ENCODE peak calls at places on chromosomes 5 and 9, in nine cellular contexts. T is CD4-positive, alpha-beta T cell; V is substantia nigra; U is ascending aorta; J is CD8-positive, alpha-beta T cell; D is uterus; I is left ventricle myocardium inferior; A is astrocyte; M is A549. W is an unnamed sample.

GRCh38 chr9:2740616-2741015 is 23.3 kb downstream of the KCNV2 start:
- DNase-seq in A (peak; percentile 30), I (no peak), V (no peak), U (no peak), J (no peak), M (no peak), D (no peak), T (no peak), W (no peak)

GRCh38 chr9:99825158-99826046 is 3.7 kb downstream of the NR4A3 start:
- DNase-seq in V (no peak), A (no peak), I (no peak), U (no peak), T (no peak), M (no peak), J (no peak), D (no peak), W (no peak)

GRCh38 chr5:122937914-122938313 is 92.5 kb downstream of the SNX24 start:
- DNase-seq in V (peak; percentile 48), A (no peak), M (no peak), U (no peak), I (peak; percentile 64), J (no peak), D (no peak), T (no peak), W (peak; percentile 68)

GRCh38 chr9:16312962-16313546 is 557.4 kb downstream of the BNC2 start:
- DNase-seq in U (no peak), D (no peak), J (no peak), M (no peak), I (no peak), T (no peak), A (no peak), V (no peak), W (no peak)

GRCh38 chr5:93307557-93307956 is 273.5 kb downstream of the NR2F1-AS1 start:
- DNase-seq in M (no peak), T (no peak), V (no peak), U (no peak), J (no peak), D (no peak), I (no peak), A (peak; percentile 77), W (no peak)

GRCh38 chr9:40914772-40915659 is 213.5 kb downstream of the FOXD4L6 start:
- DNase-seq in J (no peak), D (no peak), V (no peak), U (no peak), T (no peak), A (no peak), I (no peak), M (no peak), W (no peak)

GRCh38 chr5:65927497-65928340 is 1.3 kb downstream of the ERBIN start:
- DNase-seq in D (no peak), M (peak; percentile 52), I (no peak), A (peak; percentile 60), V (peak; percentile 10), U (no peak), J (no peak), T (no peak), W (no peak)

GRCh38 chr9:86043999-86044398 is 55.4 kb downstream of the GOLM1 start:
- DNase-seq in I (no peak), D (no peak), J (no peak), A (no peak), U (no peak), V (no peak), T (no peak), M (no peak), W (no peak)

GRCh38 chr9:5269249-5269715 is 35.2 kb downstream of the RLN2 start:
- DNase-seq in U (no peak), M (no peak), A (peak; percentile 87), V (no peak), I (no peak), T (no peak), J (no peak), D (no peak), W (no peak)

GRCh38 chr5:68456756-68457217 is 241.2 kb downstream of the PIK3R1 start:
- DNase-seq in J (no peak), T (no peak), A (peak; percentile 59), M (peak; percentile 17), V (no peak), U (no peak), D (no peak), I (no peak), W (no peak)

GRCh38 chr5:31581498-31582099 is 49.5 kb downstream of the C5orf22 start:
- DNase-seq in M (no peak), I (no peak), D (no peak), T (no peak), A (peak; percentile 26), U (no peak), J (no peak), V (no peak), W (no peak)

GRCh38 chr9:124908098-124908497 is 32.8 kb downstream of the GOLGA1 start:
- DNase-seq in M (no peak), I (no peak), J (no peak), U (no peak), D (no peak), A (no peak), T (no peak), V (no peak), W (no peak)

GRCh38 chr9:124914753-124915405 is 26.0 kb downstream of the GOLGA1 start:
- DNase-seq in D (no peak), A (no peak), V (no peak), I (no peak), T (no peak), J (no peak), M (no peak), U (no peak), W (no peak)

GRCh38 chr9:124906966-124907365 is 33.9 kb downstream of the GOLGA1 start:
- DNase-seq in V (no peak), A (no peak), M (no peak), I (no peak), J (no peak), D (no peak), U (no peak), T (no peak), W (no peak)

GRCh38 chr9:124913378-124913777 is 27.5 kb downstream of the GOLGA1 start:
- DNase-seq in U (no peak), M (no peak), A (no peak), V (no peak), J (no peak), I (no peak), D (no peak), T (no peak), W (no peak)

DNA sequence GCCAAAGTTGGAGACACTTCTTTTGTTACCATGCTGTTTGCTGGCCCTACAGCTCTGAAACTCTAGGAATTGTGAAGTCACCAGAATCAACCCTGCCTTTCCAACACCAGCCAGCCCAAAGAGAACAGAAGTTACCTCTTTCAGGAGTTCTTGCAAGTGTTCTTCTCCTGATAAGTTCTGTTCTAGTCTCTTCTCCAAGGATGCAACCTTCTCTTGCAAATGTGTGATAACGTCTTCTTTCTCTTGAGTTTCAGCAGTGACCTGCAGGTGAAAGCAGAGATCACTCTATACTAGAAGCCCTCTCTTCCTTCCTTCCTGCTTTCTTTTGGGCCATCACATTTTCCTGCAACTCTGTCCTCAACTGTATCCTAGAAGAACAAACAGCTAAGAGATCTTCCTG is 29.1 kb downstream of the GOLGA1 start:
- DNase-seq in T (no peak), I (no peak), J (no peak), D (no peak), A (no peak), V (no peak), M (no peak), U (no peak), W (no peak)
- H3K27ac ChIP-seq in T (no peak overlapping the region), I (no peak overlapping the region), J (no peak overlapping the region), D (no peak overlapping the region), A (no peak overlapping the region), V (no peak overlapping the region), M (no peak overlapping the region), U (no peak overlapping the region), W (no peak overlapping the region)

DNA sequence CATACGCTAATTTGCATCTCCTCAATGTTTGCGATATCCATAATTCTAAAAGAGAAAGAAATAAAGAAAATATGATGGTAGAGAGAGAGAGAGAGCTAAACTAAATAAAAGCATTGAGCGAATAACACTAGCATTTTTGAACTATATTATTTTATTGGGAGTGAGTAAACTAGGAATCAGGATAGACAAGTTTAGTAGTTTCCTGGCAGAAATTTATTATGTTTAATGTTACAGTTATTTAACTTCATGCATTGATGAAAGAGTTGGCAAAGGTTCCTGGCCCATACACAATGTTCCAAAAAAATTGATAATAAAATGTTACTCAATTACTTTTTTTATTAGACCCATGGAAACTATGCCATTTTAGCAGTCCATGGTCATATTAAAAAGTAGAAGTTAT is 1708.2 kb upstream of the CDH6 start:
- DNase-seq in I (no peak), A (no peak), D (no peak), T (no peak), M (no peak), V (no peak), U (no peak), J (no peak), W (no peak)
- H3K27ac ChIP-seq in I (no peak overlapping the region), A (no peak overlapping the region), D (no peak overlapping the region), T (no peak overlapping the region), M (no peak overlapping the region), V (no peak overlapping the region), U (no peak overlapping the region), J (no peak overlapping the region), W (no peak overlapping the region)

DNA sequence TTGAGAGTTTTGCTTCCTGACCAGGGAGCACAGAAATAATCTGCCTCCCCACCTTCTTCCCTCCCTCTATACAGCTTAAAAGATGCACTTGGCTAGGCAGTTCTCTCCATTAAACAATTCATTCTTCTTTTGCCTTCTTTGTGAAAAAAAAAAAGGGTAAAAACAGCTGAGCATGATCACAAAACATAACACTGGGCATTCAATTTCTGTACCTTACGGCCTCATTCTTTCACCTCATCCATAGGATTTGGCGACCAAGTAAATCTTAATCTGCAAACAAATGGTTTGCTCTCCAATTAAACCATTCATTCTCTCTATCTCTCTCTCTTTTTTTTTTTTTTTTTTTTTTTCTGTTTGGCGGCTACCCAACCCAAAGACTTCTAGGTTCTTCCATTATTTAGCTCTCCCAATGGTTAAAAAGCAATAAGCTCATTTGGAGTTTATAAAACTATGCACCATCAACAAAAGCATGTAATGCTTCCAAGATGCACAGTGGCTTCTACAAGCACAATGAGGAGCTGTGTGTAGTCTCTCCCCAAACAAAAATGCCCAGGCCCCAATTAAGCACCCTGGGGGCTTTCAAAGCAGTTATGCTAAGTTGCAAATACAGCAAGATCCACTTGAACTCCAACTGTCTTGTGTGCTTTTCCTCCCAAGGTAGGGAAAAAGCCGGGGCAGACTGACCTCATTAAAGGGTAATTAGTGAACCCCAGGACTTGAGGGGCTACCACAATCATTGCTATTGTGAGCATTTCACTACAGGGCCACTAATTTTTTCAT is 13.4 kb downstream of the ZNF608 start:
- DNase-seq in T (no peak), M (no peak), I (no peak), D (no peak), J (no peak), U (no peak), A (no peak), V (no peak), W (no peak)
- H3K27ac ChIP-seq in T (no peak overlapping the region), M (no peak overlapping the region), I (no peak overlapping the region), D (no peak overlapping the region), J (no peak overlapping the region), U (no peak overlapping the region), A (no peak overlapping the region), V (no peak overlapping the region), W (no peak overlapping the region)

DNA sequence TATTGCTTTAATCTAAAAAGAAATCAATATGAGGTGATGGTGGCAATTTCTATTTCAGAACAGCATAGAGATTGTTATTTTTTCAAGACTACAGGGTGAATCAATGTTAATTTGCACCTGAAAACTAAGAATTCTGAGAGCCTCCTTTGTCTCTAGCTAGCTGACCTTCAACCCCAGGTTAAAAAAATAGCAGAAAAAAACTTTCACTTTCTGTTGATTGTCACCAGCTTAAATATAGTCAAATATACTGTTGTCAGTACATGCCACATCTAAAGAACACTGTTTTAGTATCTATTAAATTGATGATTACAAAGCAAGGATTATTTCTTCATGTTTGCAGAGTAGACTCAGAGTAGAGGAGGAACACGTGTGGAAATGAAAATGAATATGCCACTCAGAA is 1371.4 kb downstream of the MAT2B start:
- DNase-seq in I (no peak), A (no peak), D (no peak), M (no peak), V (no peak), J (no peak), T (no peak), U (no peak), W (no peak)
- H3K27ac ChIP-seq in I (no peak overlapping the region), A (no peak overlapping the region), D (no peak overlapping the region), M (no peak overlapping the region), V (no peak overlapping the region), J (no peak overlapping the region), T (no peak overlapping the region), U (no peak overlapping the region), W (no peak overlapping the region)